ENCODE peak calls at places on chromosomes 6 and 20, in ten cellular contexts. X, H, J, T, F, W, B, C, R and L are unnamed samples.

GRCh38 chr6:81214414-81215091 is 537.9 kb downstream of the TENT5A start:
- DNase-seq in J (no peak), R (no peak), X (no peak), W (no peak), T (peak; percentile 27), B (no peak), H (no peak), C (peak; percentile 42), F (no peak), L (peak; percentile 11)

GRCh38 chr6:165820934-165821333 is 157.9 kb upstream of the PDE10A start:
- DNase-seq in J (no peak), H (no peak), C (no peak), W (no peak), F (no peak), R (no peak), X (no peak), T (no peak), B (no peak), L (no peak)

GRCh38 chr20:22716824-22717351 is 132.5 kb upstream of the FOXA2 start:
- DNase-seq in F (peak; percentile 61), H (no peak), B (no peak), X (peak; percentile 6), C (no peak), W (no peak), T (peak; percentile 79), R (peak; percentile 42), J (no peak), L (no peak)

GRCh38 chr20:8213831-8214587 is 81.9 kb downstream of the PLCB1 start:
- DNase-seq in J (no peak), H (no peak), W (no peak), F (no peak), B (no peak), R (no peak), C (no peak), X (no peak), T (no peak), L (no peak)

GRCh38 chr20:35463455-35464300 is 8.3 kb downstream of the CEP250 start:
- DNase-seq in B (peak; percentile 73), J (peak; percentile 52), X (peak; percentile 80), C (no peak), R (peak; percentile 89), H (peak; percentile 40), W (peak; percentile 72), T (no peak), F (peak; percentile 82), L (peak; percentile 92)

GRCh38 chr6:144480518-144480917 is 195.4 kb downstream of the UTRN start:
- DNase-seq in F (peak; percentile 54), H (no peak), X (no peak), J (no peak), W (no peak), B (no peak), T (no peak), R (peak; percentile 52), C (no peak), L (no peak)

GRCh38 chr20:15708984-15709598 is 864.2 kb downstream of the KIF16B start:
- DNase-seq in X (peak; percentile 43), J (no peak), R (peak; percentile 15), W (peak; percentile 30), T (peak; percentile 60), C (peak; percentile 69), B (no peak), H (no peak), F (peak; percentile 21), L (peak; percentile 29)

GRCh38 chr6:71127374-71127773 is 161.2 kb upstream of the OGFRL1 start:
- DNase-seq in X (peak; percentile 19), T (no peak), H (no peak), B (no peak), R (peak; percentile 16), C (no peak), W (no peak), J (no peak), F (peak; percentile 48), L (no peak)

GRCh38 chr6:38187285-38187684 is 367.8 kb downstream of the ZFAND3 start:
- DNase-seq in H (no peak), T (no peak), B (no peak), J (no peak), X (no peak), C (no peak), R (peak; percentile 18), W (no peak), F (no peak), L (no peak)

GRCh38 chr6:68635706-68636513 is 828 bp downstream of the ADGRB3 start:
- DNase-seq in F (peak; percentile 23), B (peak; percentile 30), X (no peak), H (peak; percentile 27), R (peak; percentile 36), C (no peak), J (peak; percentile 11), W (no peak), T (no peak), L (peak; percentile 82)

GRCh38 chr6:95576621-95577316 is 566 bp upstream of the MANEA start:
- DNase-seq in T (no peak), C (no peak), R (peak; percentile 39), W (no peak), H (no peak), X (peak; percentile 44), B (peak; percentile 59), F (peak; percentile 27), J (no peak), L (no peak)

GRCh38 chr20:64131406-64131805 is 24.0 kb upstream of the NPBWR2 start:
- DNase-seq in B (no peak), T (peak; percentile 3), J (peak; percentile 20), C (peak; percentile 37), R (peak; percentile 24), X (peak; percentile 43), H (no peak), W (no peak), F (peak; percentile 8), L (peak; percentile 85)

GRCh38 chr6:137867685-137868509 is 838 bp downstream of the TNFAIP3 start:
- DNase-seq in T (peak; percentile 53), J (no peak), C (peak; percentile 67), H (peak; percentile 60), R (no peak), B (no peak), W (no peak), X (peak; percentile 77), F (no peak), L (no peak)

GRCh38 chr6:56624046-56624727 is 18.5 kb downstream of the DST start:
- DNase-seq in J (no peak), T (no peak), C (no peak), W (no peak), X (no peak), F (no peak), H (no peak), R (no peak), B (no peak), L (no peak)

GRCh38 chr20:59599941-59600340 is 4.4 kb upstream of the PHACTR3 start:
- DNase-seq in W (no peak), H (no peak), R (no peak), B (no peak), C (peak; percentile 22), F (no peak), J (no peak), T (no peak), X (no peak), L (no peak)

GRCh38 chr6:128572286-128572685 is 51.9 kb upstream of the PTPRK start:
- DNase-seq in F (no peak), T (no peak), X (no peak), W (no peak), H (no peak), B (no peak), R (no peak), J (peak; percentile 12), C (no peak), L (peak; percentile 11)

GRCh38 chr6:33945931-33946330 is 142.1 kb upstream of the MLN start:
- DNase-seq in B (no peak), W (no peak), R (no peak), T (no peak), C (no peak), X (no peak), H (no peak), J (no peak), F (no peak), L (no peak)

GRCh38 chr6:31834704-31835375 is 7.3 kb downstream of the HSPA1B start:
- DNase-seq in C (peak; percentile 82), H (peak; percentile 85), J (no peak), W (no peak), T (peak; percentile 83), B (peak; percentile 89), R (no peak), X (peak; percentile 86), F (no peak), L (peak; percentile 96)
- H3K4me3 ChIP-seq in C (peak overlapping the region; percentile 89), H (peak overlapping the region; percentile 97), J (peak overlapping the region; percentile 95), W (peak overlapping the region; percentile 95), T (peak overlapping the region; percentile 78), B (peak overlapping the region; percentile 79), R (peak overlapping the region; percentile 97), X (peak overlapping the region; percentile 98), F (peak overlapping the region; percentile 80), L (peak overlapping the region; percentile 91)

GRCh38 chr6:14110001-14110818 is 7.4 kb upstream of the CD83 start:
- DNase-seq in T (no peak), X (no peak), C (no peak), H (no peak), F (no peak), J (no peak), B (no peak), R (no peak), W (no peak), L (no peak)

GRCh38 chr6:14105547-14105946 is 12.0 kb upstream of the CD83 start:
- DNase-seq in B (no peak), W (no peak), C (no peak), T (no peak), J (no peak), F (no peak), R (no peak), H (no peak), X (no peak), L (no peak)

GRCh38 chr6:14108571-14109410 is 8.8 kb upstream of the CD83 start:
- DNase-seq in H (no peak), W (no peak), X (peak; percentile 90), C (peak; percentile 62), T (peak; percentile 87), R (no peak), B (no peak), J (no peak), F (no peak), L (no peak)

GRCh38 chr6:14107000-14107399 is 10.6 kb upstream of the CD83 start:
- DNase-seq in T (no peak), W (no peak), X (no peak), B (no peak), H (no peak), J (no peak), F (no peak), R (no peak), C (no peak), L (no peak)

GRCh38 chr6:14109411-14109826 is 8.2 kb upstream of the CD83 start:
- DNase-seq in W (no peak), C (no peak), T (no peak), H (no peak), J (no peak), X (no peak), F (no peak), B (no peak), R (no peak), L (no peak)
- H3K4me3 ChIP-seq in W (no peak overlapping the region), C (no peak overlapping the region), T (peak overlapping the region; percentile 27), H (no peak overlapping the region), J (no peak overlapping the region), X (peak overlapping the region; percentile 25), F (no peak overlapping the region), B (no peak overlapping the region), R (no peak overlapping the region), L (no peak overlapping the region)

GRCh38 chr6:136566851-136567250 is 16.6 kb upstream of the MAP7 start:
- DNase-seq in C (no peak), H (no peak), T (no peak), B (no peak), J (no peak), R (no peak), F (no peak), X (no peak), W (no peak), L (no peak)
- H3K4me3 ChIP-seq in C (no peak overlapping the region), H (no peak overlapping the region), T (no peak overlapping the region), B (no peak overlapping the region), J (no peak overlapping the region), R (no peak overlapping the region), F (no peak overlapping the region), X (no peak overlapping the region), W (no peak overlapping the region), L (no peak overlapping the region)

GRCh38 chr6:129673758-129674157 is 36.2 kb downstream of the ARHGAP18 start:
- DNase-seq in W (no peak), X (no peak), B (no peak), C (no peak), R (no peak), T (no peak), H (no peak), F (no peak), J (no peak), L (no peak)
- H3K4me3 ChIP-seq in W (no peak overlapping the region), X (no peak overlapping the region), B (no peak overlapping the region), C (no peak overlapping the region), R (no peak overlapping the region), T (no peak overlapping the region), H (no peak overlapping the region), F (no peak overlapping the region), J (no peak overlapping the region), L (no peak overlapping the region)